ENCODE peak calls at places on chromosomes 12 and 14, in four cellular contexts. K is HepG2, G is K562, C is GM12878. E is an unnamed sample.

GRCh38 chr14:61569783-61570182 is 125.5 kb upstream of the HIF1A start:
- DNase-seq in K (peak; percentile 60), G (no peak), C (no peak), E (no peak)

GRCh38 chr14:68891851-68892660 is 87.0 kb downstream of the ACTN1 start:
- DNase-seq in K (no peak), G (peak; percentile 15), C (no peak), E (no peak)

GRCh38 chr12:49550853-49551252 is 12.0 kb downstream of the KCNH3 start:
- DNase-seq in K (peak; percentile 67), G (no peak), C (no peak), E (no peak)

GRCh38 chr12:119669744-119670472 is 2.0 kb downstream of the PRKAB1 start:
- DNase-seq in K (peak; percentile 83), G (no peak), C (no peak), E (no peak)

GRCh38 chr12:130350715-130351114 is 13.0 kb downstream of the PIWIL1 start:
- DNase-seq in K (no peak), G (no peak), C (no peak), E (no peak)

GRCh38 chr12:16198884-16199283 is 78.6 kb downstream of the SLC15A5 start:
- DNase-seq in K (no peak), G (no peak), C (peak; percentile 39), E (peak; percentile 47)

GRCh38 chr12:57864382-57864781 is 17.9 kb upstream of the CTDSP2 start:
- DNase-seq in K (no peak), G (no peak), C (no peak), E (no peak)

GRCh38 chr12:94100254-94100653 is 48.1 kb upstream of the PLXNC1 start:
- DNase-seq in K (no peak), G (peak; percentile 20), C (no peak), E (no peak)

GRCh38 chr14:57833304-57833703 is 32.6 kb downstream of the SLC35F4 start:
- DNase-seq in K (no peak), G (no peak), C (no peak), E (no peak)

GRCh38 chr14:77947372-77947771 is 147.5 kb downstream of the ADCK1 start:
- DNase-seq in K (no peak), G (no peak), C (no peak), E (no peak)

GRCh38 chr14:92470215-92470614 is 43.4 kb upstream of the RIN3 start:
- DNase-seq in K (no peak), G (no peak), C (no peak), E (no peak)

GRCh38 chr12:11555743-11556625 is 93.5 kb upstream of the ETV6 start:
- DNase-seq in K (no peak), G (no peak), C (no peak), E (no peak)

GRCh38 chr14:99573000-99573330 is 31.0 kb downstream of the CCDC85C start:
- DNase-seq in K (no peak), G (no peak), C (no peak), E (no peak)

GRCh38 chr14:102464846-102465341 is 44.7 kb downstream of the ANKRD9 start:
- DNase-seq in K (peak; percentile 78), G (no peak), C (no peak), E (no peak)

GRCh38 chr12:110917467-110917866 is 2.9 kb downstream of the MYL2 start:
- DNase-seq in K (peak; percentile 35), G (no peak), C (no peak), E (no peak)

GRCh38 chr12:121304306-121304705 is 7.8 kb upstream of the CAMKK2 start:
- DNase-seq in K (no peak), G (no peak), C (no peak), E (no peak)

GRCh38 chr12:1592444-1593231 is 1.7 kb downstream of the FBXL14 start:
- DNase-seq in K (no peak), G (peak; percentile 42), C (no peak), E (peak; percentile 72)

GRCh38 chr14:94129758-94130414 is 482 bp upstream of the IFI27L2 start:
- DNase-seq in K (no peak), G (peak; percentile 37), C (no peak), E (peak; percentile 48)

GRCh38 chr12:32163596-32163995 is 56.9 kb downstream of the BICD1 start:
- DNase-seq in K (no peak), G (no peak), C (no peak), E (no peak)

GRCh38 chr12:50066402-50066801 is 9.0 kb downstream of the ASIC1 start:
- DNase-seq in K (no peak), G (no peak), C (no peak), E (no peak)

GRCh38 chr14:85527006-85527405 is 2.9 kb upstream of the FLRT2 start:
- DNase-seq in K (no peak), G (no peak), C (no peak), E (no peak)

GRCh38 chr12:121214855-121215745 is 5.2 kb downstream of the P2RX4 start:
- DNase-seq in K (peak; percentile 38), G (no peak), C (no peak), E (no peak)

GRCh38 chr14:99891266-99891665 is 98.1 kb downstream of the EML1 start:
- DNase-seq in K (no peak), G (no peak), C (no peak), E (no peak)

GRCh38 chr14:99479903-99480855 is 480 bp downstream of the SETD3 start:
- DNase-seq in K (peak; percentile 16), G (peak; percentile 21), C (no peak), E (no peak)

GRCh38 chr12:110279976-110280783 is 867 bp upstream of the ATP2A2 start:
- DNase-seq in K (no peak), G (peak; percentile 70), C (no peak), E (peak; percentile 80)

GRCh38 chr12:94458882-94459772 is 540 bp downstream of the CEP83 start:
- DNase-seq in K (peak; percentile 17), G (no peak), C (no peak), E (no peak)

GRCh38 chr12:76804435-76804976 is 40.6 kb downstream of the ZDHHC17 start:
- DNase-seq in K (no peak), G (peak; percentile 8), C (no peak), E (no peak)

GRCh38 chr14:50600849-50601248 is 40.9 kb downstream of the ATL1 start:
- DNase-seq in K (peak; percentile 11), G (no peak), C (no peak), E (no peak)

GRCh38 chr14:92759679-92760523 is 11.5 kb upstream of the LGMN start:
- DNase-seq in K (no peak), G (no peak), C (peak; percentile 64), E (no peak)

GRCh38 chr12:132444957-132445883 is 44.7 kb upstream of the FBRSL1 start:
- DNase-seq in K (no peak), G (peak; percentile 71), C (no peak), E (peak; percentile 60)

GRCh38 chr12:112149596-112149995 is 24.2 kb downstream of the TRAFD1 start:
- DNase-seq in K (no peak), G (no peak), C (peak; percentile 35), E (no peak)

GRCh38 chr14:100726812-100727564 is at the start of gene DLK1:
- DNase-seq in K (no peak), G (peak; percentile 72), C (no peak), E (no peak)

GRCh38 chr12:74563927-74564326 is 26.3 kb downstream of the ATXN7L3B start:
- DNase-seq in K (no peak), G (no peak), C (no peak), E (no peak)

GRCh38 chr14:73283592-73284379 is 46.5 kb downstream of the PAPLN start:
- DNase-seq in K (no peak), G (no peak), C (no peak), E (peak; percentile 44)
- TF ChIP-seq HDAC6 in K (no peak), G (no peak), C (no peak), E (no peak)

DNA sequence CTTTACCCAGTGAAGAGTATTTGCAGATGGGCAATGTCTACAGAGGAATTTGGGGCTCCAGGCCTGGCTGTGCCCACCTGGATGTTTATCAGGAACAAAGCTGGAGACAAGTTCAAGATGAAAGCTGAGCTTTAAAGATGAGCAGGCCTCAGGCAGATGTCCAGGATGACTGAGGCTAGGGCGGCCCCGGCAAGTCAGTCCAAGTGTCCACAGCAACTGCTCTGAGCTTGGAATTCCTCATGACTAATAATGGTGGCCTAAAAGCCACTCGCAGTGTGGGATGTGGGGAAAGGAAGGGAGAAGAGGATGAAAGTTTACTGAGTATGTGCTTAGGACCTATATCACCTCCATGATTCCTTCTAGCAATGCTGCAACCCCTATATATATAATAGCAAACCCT is 128.2 kb upstream of the NOS1 start:
- DNase-seq in K (no peak), G (no peak), C (no peak), E (no peak)
- H3K9me3 ChIP-seq in K (no peaks in the 10 kb centered on the region), G (no peaks in the 10 kb centered on the region), C (no peaks in the 10 kb centered on the region), E (no peaks in the 10 kb centered on the region)

GRCh38 chr12:12803186-12803585 is 10.0 kb upstream of the DDX47 start:
- DNase-seq in K (peak; percentile 62), G (peak; percentile 59), C (no peak), E (no peak)
- TF ChIP-seq HDAC6 in K (no peak), G (no peak), C (no peak), E (no peak)

GRCh38 chr14:66939409-66939808 is 249.8 kb upstream of the GARIN2 start:
- DNase-seq in K (no peak), G (no peak), C (no peak), E (no peak)

GRCh38 chr14:66944872-66945271 is 244.4 kb upstream of the GARIN2 start:
- DNase-seq in K (peak; percentile 19), G (no peak), C (no peak), E (no peak)
- H3K9me3 ChIP-seq in K (peaks cover 40% of the 10 kb centered on the region), G (peaks cover 4% of the 10 kb centered on the region), C (peaks cover 26% of the 10 kb centered on the region), E (peaks cover 20% of the 10 kb centered on the region)

E was measured in H1.